ENCODE peak calls at places on chromosome 14, in seven cellular contexts. P is neuronal stem cell, E is mesenchymal stem cell, F is H9, U is mesendoderm, T is H1, X is trophoblast cell. J is an unnamed sample. For H3K27me3, the result is how much of the 10 kb centered on the place peaks cover.

GRCh38 chr14:51396222-51396815 is 156.3 kb downstream of the TMX1 start:
- DNase-seq in P (no peak), E (peak), F (no peak), U (no peak), T (no peak), X (peak), J (peak)

GRCh38 chr14:58752782-58753181 is 115.0 kb downstream of the DACT1 start:
- DNase-seq in P (no peak), E (no peak), F (no peak), U (no peak), T (no peak), X (peak), J (no peak)

GRCh38 chr14:59566725-59567124 is 9.9 kb downstream of the CCDC175 start:
- DNase-seq in P (no peak), E (no peak), F (no peak), U (peak), T (no peak), X (peak), J (no peak)

GRCh38 chr14:63510538-63510937 is 32.6 kb downstream of the PPP2R5E start:
- DNase-seq in P (no peak), E (peak), F (no peak), U (no peak), T (no peak), X (no peak), J (peak)

GRCh38 chr14:101233391-101233790 is 327.9 kb upstream of the DIO3 start:
- DNase-seq in P (no peak), E (no peak), F (no peak), U (no peak), T (no peak), X (no peak), J (no peak)

GRCh38 chr14:103519043-103519836 is 3.4 kb downstream of the CKB start:
- DNase-seq in P (no peak), E (peak), F (no peak), U (peak), T (no peak), X (no peak), J (no peak)

GRCh38 chr14:99412122-99413061 is 68.3 kb downstream of the SETD3 start:
- DNase-seq in P (no peak), E (peak), F (peak), U (peak), T (no peak), X (no peak), J (peak)

GRCh38 chr14:105493921-105494605 is 3.0 kb downstream of the TEDC1 start:
- DNase-seq in P (no peak), E (no peak), F (peak), U (no peak), T (no peak), X (no peak), J (no peak)

GRCh38 chr14:26204362-26204953 is 393.4 kb downstream of the NOVA1 start:
- DNase-seq in P (peak), E (peak), F (no peak), U (peak), T (no peak), X (no peak), J (no peak)

GRCh38 chr14:104876251-104876699 is 11.2 kb downstream of the CEP170B start:
- DNase-seq in P (no peak), E (peak), F (peak), U (peak), T (peak), X (peak), J (peak)

GRCh38 chr14:97388408-97388807 is 591.2 kb downstream of the VRK1 start:
- DNase-seq in P (no peak), E (no peak), F (peak), U (peak), T (no peak), X (no peak), J (no peak)

GRCh38 chr14:91649930-91650329 is 82.0 kb downstream of the CATSPERB start:
- DNase-seq in P (no peak), E (peak), F (no peak), U (peak), T (no peak), X (peak), J (peak)

GRCh38 chr14:34733245-34733644 is 18.9 kb upstream of the CFL2 start:
- DNase-seq in P (no peak), E (peak), F (no peak), U (no peak), T (no peak), X (peak), J (peak)

GRCh38 chr14:30108975-30109700 is 181.5 kb upstream of the PRKD1 start:
- DNase-seq in P (no peak), E (peak), F (no peak), U (no peak), T (no peak), X (no peak), J (peak)

GRCh38 chr14:74326369-74327152 is 21.7 kb upstream of the VRTN start:
- DNase-seq in P (peak), E (no peak), F (peak), U (peak), T (peak), X (no peak), J (no peak)

GRCh38 chr14:100409016-100409385 is 85.9 kb downstream of the SLC25A47 start:
- DNase-seq in P (no peak), E (peak), F (no peak), U (no peak), T (no peak), X (no peak), J (no peak)

GRCh38 chr14:60653388-60653690 is 4.1 kb upstream of the SIX1 start:
- DNase-seq in P (no peak), E (no peak), F (peak), U (peak), T (peak), X (no peak), J (no peak)

DNA sequence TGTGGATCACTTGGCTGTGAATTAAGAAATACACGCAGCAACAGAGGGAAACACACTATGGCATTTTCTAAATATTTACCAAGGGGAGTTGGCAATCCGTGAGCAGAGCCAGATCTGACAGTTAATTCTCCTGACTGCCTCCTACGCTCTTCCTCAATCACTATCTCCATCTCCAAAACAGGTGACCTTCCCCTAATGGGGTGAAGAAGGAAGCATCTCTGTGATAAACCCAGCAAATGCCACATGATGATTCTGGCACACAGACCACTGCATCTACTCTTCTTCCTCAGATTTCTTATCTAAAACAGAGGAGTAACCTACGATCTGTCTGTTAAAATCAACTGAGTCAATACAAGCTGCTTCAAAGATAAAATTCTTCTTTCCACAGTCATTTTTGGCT is 4.4 kb downstream of the SPTB start:
- DNase-seq in P (no peak), E (no peak), F (no peak), U (no peak), T (no peak), X (no peak), J (no peak)
- H3K27me3 ChIP-seq in P (under half), E (under half), F (under half), U (under half), T (under half), X (under half), J (half or more)

DNA sequence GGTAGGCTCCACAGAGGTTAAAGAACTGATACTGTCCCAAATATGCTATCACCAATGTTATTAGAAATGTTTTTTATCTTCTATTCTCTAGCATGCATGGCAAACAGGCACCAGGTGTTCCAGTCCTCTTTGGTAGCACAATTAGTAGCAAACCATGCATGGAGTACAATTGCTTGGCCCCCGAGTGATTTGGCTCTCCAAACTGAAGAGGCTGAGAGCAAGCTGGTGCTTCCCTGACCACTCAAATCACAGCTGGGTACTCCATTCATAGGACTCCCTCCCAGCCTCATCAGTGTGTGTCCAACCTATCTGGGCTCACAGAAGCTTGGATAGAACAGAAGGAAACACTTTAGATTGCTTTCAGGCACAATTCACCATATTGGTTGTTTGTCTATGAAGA is 93.4 kb downstream of the DIO2 start:
- DNase-seq in P (no peak), E (no peak), F (no peak), U (no peak), T (no peak), X (no peak), J (no peak)
- H3K18ac ChIP-seq in P (no peak), E (no peak), F (no peak), U (no peak), T (no peak), X (no peak), J (no peak)

GRCh38 chr14:89040080-89040437 is 215.6 kb downstream of the TTC8 start:
- DNase-seq in P (no peak), E (no peak), F (no peak), U (no peak), T (no peak), X (peak), J (no peak)
- H3K4me2 ChIP-seq in P (no peak), E (no peak), F (no peak), U (no peak), T (no peak), X (no peak), J (peak)

GRCh38 chr14:76136476-76137160 is 15.1 kb upstream of the GPATCH2L start:
- DNase-seq in P (no peak), E (no peak), F (no peak), U (peak), T (no peak), X (no peak), J (no peak)
- H3K27me3 ChIP-seq in P (under half), E (half or more), F (under half), U (under half), T (under half), X (under half), J (under half)

DNA sequence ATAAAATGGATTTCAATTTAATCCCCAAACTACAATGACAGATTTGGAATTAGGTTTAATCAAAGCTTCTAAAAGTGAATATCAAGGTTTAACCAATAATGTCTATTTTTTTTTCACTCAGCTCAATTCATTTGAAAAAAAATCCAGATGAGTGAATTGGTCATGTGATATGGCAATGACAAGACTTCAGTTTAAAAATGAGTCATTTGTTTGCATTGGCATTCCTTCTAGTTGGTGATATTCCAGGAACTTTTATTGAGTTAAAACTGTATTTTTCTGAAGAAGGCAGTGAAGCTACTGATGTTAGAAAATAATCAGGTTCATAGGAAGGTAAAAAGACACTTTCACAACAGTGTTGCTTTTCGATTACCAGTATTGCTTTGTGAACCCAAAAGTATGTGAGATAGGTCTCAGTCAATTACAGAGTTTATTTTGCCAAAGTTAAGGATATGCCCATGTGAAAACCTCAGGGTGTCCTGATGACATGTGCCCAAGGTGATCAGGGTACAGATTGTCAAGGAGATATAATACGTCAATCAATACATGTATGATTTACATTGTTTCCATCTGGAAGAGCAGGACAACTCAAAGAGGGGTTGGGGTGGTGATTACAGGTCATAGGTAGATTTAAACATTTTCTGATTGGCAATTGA is 1214.9 kb downstream of the GALC start:
- DNase-seq in P (no peak), E (peak), F (no peak), U (no peak), T (no peak), X (no peak), J (peak)
- H3K18ac ChIP-seq in P (no peak), E (no peak), F (no peak), U (no peak), T (no peak), X (no peak), J (peak)

DNA sequence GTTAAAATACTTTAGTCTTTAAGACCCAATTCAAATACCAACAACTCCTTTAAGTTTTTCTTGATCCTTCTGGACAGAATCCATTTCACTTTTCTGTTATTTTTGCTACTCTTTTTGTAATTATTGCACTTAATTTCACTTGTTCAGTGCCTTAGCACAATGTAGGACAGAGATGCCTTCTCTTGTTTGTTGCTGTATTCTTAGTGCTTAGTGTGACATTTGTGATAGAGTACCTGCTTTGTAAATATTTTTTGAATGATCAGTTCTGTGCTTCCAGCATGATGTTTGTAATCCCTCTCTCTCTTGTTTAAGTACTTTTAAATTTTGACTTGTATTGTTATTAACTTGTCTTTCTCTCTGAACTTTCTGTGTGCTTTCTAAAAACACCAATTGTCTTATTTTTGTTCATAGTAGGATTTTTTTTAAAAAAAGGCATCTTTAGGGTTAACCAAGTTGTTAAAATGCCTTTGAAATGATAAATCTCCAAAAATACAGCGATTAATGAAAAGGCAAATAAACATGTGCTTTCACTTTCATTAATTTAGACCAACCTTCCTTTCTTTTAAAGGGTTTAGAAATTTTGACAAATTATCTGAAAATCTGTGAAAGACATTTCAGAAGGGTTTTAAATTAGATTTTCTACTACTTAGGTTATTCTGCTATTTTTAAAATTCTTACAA is 11.9 kb downstream of the NAA30 start:
- DNase-seq in P (no peak), E (no peak), F (no peak), U (no peak), T (no peak), X (no peak), J (no peak)
- H3K4me2 ChIP-seq in P (no peak), E (no peak), F (no peak), U (no peak), T (no peak), X (no peak), J (peak)

GRCh38 chr14:75568141-75568540 is 10.3 kb upstream of the FLVCR2 start:
- DNase-seq in P (no peak), E (no peak), F (no peak), U (no peak), T (no peak), X (no peak), J (no peak)
- H3K27me3 ChIP-seq in P (under half), E (under half), F (under half), U (under half), T (under half), X (under half), J (half or more)